ENCODE peak calls at places on chromosomes 12 and 14, in five cellular contexts. One of them, this sample, is unnamed. For H3K4me1, the result is how much of the 10 kb centered on the place peaks cover.

GRCh38 chr12:32877670-32878459 is 18.7 kb downstream of the PKP2 start:
- DNase-seq in Peyer's patch: no peak
- DNase-seq in right lobe of liver: no peak
- DNase-seq in endothelial cell of umbilical vein: no peak
- DNase-seq in transverse colon: no peak
- DNase-seq in this sample: no peak

GRCh38 chr12:68467514-68467913 is 135.4 kb upstream of the MDM1 start:
- DNase-seq in transverse colon: no peak
- DNase-seq in Peyer's patch: no peak
- DNase-seq in endothelial cell of umbilical vein: no peak
- DNase-seq in right lobe of liver: no peak
- DNase-seq in this sample: no peak

GRCh38 chr12:121932176-121932536 is 13.8 kb downstream of the CFAP251 start:
- DNase-seq in Peyer's patch: no peak
- DNase-seq in endothelial cell of umbilical vein: no peak
- DNase-seq in transverse colon: no peak
- DNase-seq in right lobe of liver: no peak
- DNase-seq in this sample: no peak

GRCh38 chr12:28683371-28683770 is 465.7 kb upstream of the FAR2 start:
- DNase-seq in transverse colon: no peak
- DNase-seq in right lobe of liver: no peak
- DNase-seq in endothelial cell of umbilical vein: no peak
- DNase-seq in Peyer's patch: no peak
- DNase-seq in this sample: no peak

GRCh38 chr12:51323317-51323960 is 535 bp downstream of the BIN2 start:
- DNase-seq in Peyer's patch: peak
- DNase-seq in endothelial cell of umbilical vein: no peak
- DNase-seq in transverse colon: peak
- DNase-seq in right lobe of liver: no peak
- DNase-seq in this sample: no peak

GRCh38 chr12:110403975-110404675 is 617 bp upstream of the ANAPC7 start:
- DNase-seq in transverse colon: peak
- DNase-seq in Peyer's patch: peak
- DNase-seq in endothelial cell of umbilical vein: peak
- DNase-seq in right lobe of liver: peak
- DNase-seq in this sample: peak

GRCh38 chr14:95614335-95614734 is 71.9 kb upstream of the TCL1B start:
- DNase-seq in Peyer's patch: no peak
- DNase-seq in endothelial cell of umbilical vein: no peak
- DNase-seq in right lobe of liver: no peak
- DNase-seq in transverse colon: no peak
- DNase-seq in this sample: no peak

GRCh38 chr12:503111-503761 is 43.5 kb downstream of the B4GALNT3 start:
- DNase-seq in right lobe of liver: no peak
- DNase-seq in endothelial cell of umbilical vein: peak
- DNase-seq in Peyer's patch: no peak
- DNase-seq in transverse colon: peak
- DNase-seq in this sample: no peak

GRCh38 chr12:71556881-71557280 is 106.8 kb downstream of the ZFC3H1 start:
- DNase-seq in endothelial cell of umbilical vein: no peak
- DNase-seq in transverse colon: no peak
- DNase-seq in Peyer's patch: no peak
- DNase-seq in right lobe of liver: no peak
- DNase-seq in this sample: no peak

GRCh38 chr12:1878695-1879094 is 39.8 kb downstream of the CACNA2D4 start:
- DNase-seq in endothelial cell of umbilical vein: no peak
- DNase-seq in transverse colon: no peak
- DNase-seq in right lobe of liver: no peak
- DNase-seq in Peyer's patch: no peak
- DNase-seq in this sample: no peak

GRCh38 chr14:51369814-51370213 is 129.8 kb downstream of the TMX1 start:
- DNase-seq in transverse colon: no peak
- DNase-seq in right lobe of liver: peak
- DNase-seq in endothelial cell of umbilical vein: peak
- DNase-seq in Peyer's patch: no peak
- DNase-seq in this sample: no peak

GRCh38 chr12:128792398-128792797 is 31.4 kb downstream of the SLC15A4 start:
- DNase-seq in right lobe of liver: no peak
- DNase-seq in endothelial cell of umbilical vein: no peak
- DNase-seq in Peyer's patch: no peak
- DNase-seq in transverse colon: no peak
- DNase-seq in this sample: no peak

GRCh38 chr12:128790221-128790620 is 33.5 kb downstream of the SLC15A4 start:
- DNase-seq in endothelial cell of umbilical vein: no peak
- DNase-seq in transverse colon: no peak
- DNase-seq in Peyer's patch: no peak
- DNase-seq in right lobe of liver: no peak
- DNase-seq in this sample: no peak

GRCh38 chr12:128792881-128793280 is 30.9 kb downstream of the SLC15A4 start:
- DNase-seq in Peyer's patch: no peak
- DNase-seq in endothelial cell of umbilical vein: no peak
- DNase-seq in right lobe of liver: no peak
- DNase-seq in transverse colon: no peak
- DNase-seq in this sample: no peak

GRCh38 chr12:128790653-128791373 is 32.9 kb downstream of the SLC15A4 start:
- DNase-seq in endothelial cell of umbilical vein: no peak
- DNase-seq in right lobe of liver: no peak
- DNase-seq in Peyer's patch: no peak
- DNase-seq in transverse colon: no peak
- DNase-seq in this sample: no peak

GRCh38 chr12:128791395-128792322 is 32.1 kb downstream of the SLC15A4 start:
- DNase-seq in right lobe of liver: no peak
- DNase-seq in endothelial cell of umbilical vein: no peak
- DNase-seq in transverse colon: peak
- DNase-seq in Peyer's patch: no peak
- DNase-seq in this sample: no peak
- TF ChIP-seq POLR2A in right lobe of liver: no peak
- TF ChIP-seq POLR2A in endothelial cell of umbilical vein: no peak
- TF ChIP-seq POLR2A in transverse colon: no peak
- TF ChIP-seq POLR2A in Peyer's patch: no peak
- TF ChIP-seq POLR2A in this sample: no peak

DNA sequence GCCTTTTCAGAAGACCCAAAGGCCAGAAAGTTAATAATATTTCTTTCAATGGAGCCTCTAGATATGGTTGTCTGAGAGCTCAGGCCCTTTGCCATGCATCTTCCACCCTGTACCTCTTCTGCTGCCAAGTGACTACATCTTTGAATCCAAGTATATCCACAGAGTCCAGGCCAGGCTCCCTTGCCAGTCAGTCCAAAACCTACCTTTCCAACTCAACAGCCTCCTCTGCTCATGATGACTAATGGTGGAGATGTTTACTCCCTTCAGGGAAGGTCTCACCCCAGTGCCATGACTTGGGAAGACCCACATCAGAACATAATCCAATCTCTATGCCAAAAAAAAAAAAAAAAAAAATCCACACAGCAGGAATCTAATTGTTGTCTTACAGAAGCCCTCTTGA is 20.4 kb downstream of the TTC9 start:
- DNase-seq in right lobe of liver: no peak
- DNase-seq in Peyer's patch: no peak
- DNase-seq in transverse colon: no peak
- DNase-seq in endothelial cell of umbilical vein: no peak
- DNase-seq in this sample: no peak
- H3K4me1 ChIP-seq in right lobe of liver: under half
- H3K4me1 ChIP-seq in Peyer's patch: under half
- H3K4me1 ChIP-seq in transverse colon: under half
- H3K4me1 ChIP-seq in endothelial cell of umbilical vein: under half
- H3K4me1 ChIP-seq in this sample: under half

GRCh38 chr14:57268161-57269067 is at the start of the genes AP5M1 and EXOC5:
- DNase-seq in Peyer's patch: peak
- DNase-seq in endothelial cell of umbilical vein: peak
- DNase-seq in transverse colon: peak
- DNase-seq in right lobe of liver: peak
- DNase-seq in this sample: peak
- TF ChIP-seq CTCF in Peyer's patch: peak
- TF ChIP-seq CTCF in endothelial cell of umbilical vein: no peak
- TF ChIP-seq CTCF in transverse colon: no peak
- TF ChIP-seq CTCF in right lobe of liver: no peak
- TF ChIP-seq CTCF in this sample: no peak

GRCh38 chr14:34023824-34024767 is 73.2 kb upstream of the EGLN3 start:
- DNase-seq in right lobe of liver: no peak
- DNase-seq in Peyer's patch: no peak
- DNase-seq in endothelial cell of umbilical vein: no peak
- DNase-seq in transverse colon: peak
- DNase-seq in this sample: no peak
- TF ChIP-seq POLR2A in right lobe of liver: no peak
- TF ChIP-seq POLR2A in Peyer's patch: no peak
- TF ChIP-seq POLR2A in endothelial cell of umbilical vein: no peak
- TF ChIP-seq POLR2A in transverse colon: no peak
- TF ChIP-seq POLR2A in this sample: no peak

DNA sequence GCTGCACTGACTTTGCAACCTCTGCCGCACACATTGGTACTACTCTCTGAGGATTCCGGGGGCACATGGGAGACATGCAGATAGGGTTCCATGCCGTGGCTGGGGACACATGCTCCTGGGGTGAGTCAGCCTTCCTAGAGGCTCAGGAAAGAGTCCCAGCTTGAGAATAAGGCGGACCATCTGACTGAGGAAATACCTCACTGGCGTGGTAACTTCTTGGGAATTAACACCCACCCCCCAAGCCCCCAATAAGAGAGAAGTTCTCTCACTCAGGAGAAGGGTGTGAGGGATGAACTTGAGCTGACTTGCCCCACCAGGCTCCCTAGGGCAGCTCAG is 23.2 kb downstream of the PLXNC1 start:
- DNase-seq in endothelial cell of umbilical vein: no peak
- DNase-seq in Peyer's patch: no peak
- DNase-seq in transverse colon: no peak
- DNase-seq in right lobe of liver: no peak
- DNase-seq in this sample: no peak
- H3K4me1 ChIP-seq in endothelial cell of umbilical vein: under half
- H3K4me1 ChIP-seq in Peyer's patch: under half
- H3K4me1 ChIP-seq in transverse colon: under half
- H3K4me1 ChIP-seq in right lobe of liver: under half
- H3K4me1 ChIP-seq in this sample: under half

GRCh38 chr14:35046048-35046750 is at the start of gene FAM177A1:
- DNase-seq in right lobe of liver: peak
- DNase-seq in endothelial cell of umbilical vein: peak
- DNase-seq in Peyer's patch: peak
- DNase-seq in transverse colon: peak
- DNase-seq in this sample: peak
- TF ChIP-seq CTCF in right lobe of liver: no peak
- TF ChIP-seq CTCF in endothelial cell of umbilical vein: no peak
- TF ChIP-seq CTCF in Peyer's patch: no peak
- TF ChIP-seq CTCF in transverse colon: no peak
- TF ChIP-seq CTCF in this sample: no peak

DNA sequence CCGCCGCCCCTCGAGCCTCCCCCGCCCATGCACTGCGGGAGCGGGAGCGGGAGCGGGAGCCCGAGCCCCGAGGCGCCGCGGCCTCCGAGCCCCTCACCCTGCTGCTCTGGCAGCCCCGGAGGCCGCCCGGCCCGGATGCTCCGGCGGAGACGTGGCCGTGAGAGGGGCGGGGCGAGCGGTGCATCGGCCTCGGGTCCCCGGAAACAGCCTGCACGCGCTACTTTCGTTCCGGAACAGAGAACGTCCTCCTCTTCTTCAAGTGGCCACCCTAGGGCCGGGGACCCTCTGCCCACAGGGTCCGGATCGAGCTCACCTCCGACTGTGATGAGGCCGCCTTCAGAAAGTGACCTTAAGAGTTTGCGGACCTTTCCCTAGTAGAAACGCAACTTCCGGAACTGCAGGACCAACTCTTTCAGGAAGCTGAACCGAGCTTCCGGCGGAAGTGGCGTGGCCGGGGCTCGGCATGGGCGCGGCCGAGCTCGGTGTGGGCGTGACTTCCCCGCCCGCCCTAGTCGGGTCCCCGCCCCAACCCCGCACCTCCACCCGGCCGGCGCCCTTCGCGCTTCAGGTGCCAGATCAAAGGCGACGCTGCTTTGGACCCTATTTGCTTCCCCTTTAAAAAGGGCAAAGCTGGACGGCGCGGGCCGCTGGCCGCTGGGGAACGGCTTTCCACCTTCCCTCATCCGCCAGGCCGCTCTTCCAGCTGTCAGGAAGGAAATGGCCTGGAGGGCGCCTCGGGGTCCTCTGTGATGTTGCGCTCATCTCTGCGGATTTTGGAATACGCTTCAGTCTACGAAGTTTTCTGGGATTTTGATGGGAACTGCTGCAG is at the start of gene GOLGA3:
- DNase-seq in transverse colon: peak
- DNase-seq in Peyer's patch: peak
- DNase-seq in endothelial cell of umbilical vein: peak
- DNase-seq in right lobe of liver: peak
- DNase-seq in this sample: peak
- TF ChIP-seq POLR2A in transverse colon: peak
- TF ChIP-seq POLR2A in Peyer's patch: peak
- TF ChIP-seq POLR2A in endothelial cell of umbilical vein: peak
- TF ChIP-seq POLR2A in right lobe of liver: peak
- TF ChIP-seq POLR2A in this sample: peak

GRCh38 chr14:93079321-93079720 is 36.4 kb downstream of the ITPK1 start:
- DNase-seq in Peyer's patch: peak
- DNase-seq in transverse colon: no peak
- DNase-seq in right lobe of liver: no peak
- DNase-seq in endothelial cell of umbilical vein: no peak
- DNase-seq in this sample: no peak
- H3K4me1 ChIP-seq in Peyer's patch: under half
- H3K4me1 ChIP-seq in transverse colon: under half
- H3K4me1 ChIP-seq in right lobe of liver: under half
- H3K4me1 ChIP-seq in endothelial cell of umbilical vein: under half
- H3K4me1 ChIP-seq in this sample: under half

DNA sequence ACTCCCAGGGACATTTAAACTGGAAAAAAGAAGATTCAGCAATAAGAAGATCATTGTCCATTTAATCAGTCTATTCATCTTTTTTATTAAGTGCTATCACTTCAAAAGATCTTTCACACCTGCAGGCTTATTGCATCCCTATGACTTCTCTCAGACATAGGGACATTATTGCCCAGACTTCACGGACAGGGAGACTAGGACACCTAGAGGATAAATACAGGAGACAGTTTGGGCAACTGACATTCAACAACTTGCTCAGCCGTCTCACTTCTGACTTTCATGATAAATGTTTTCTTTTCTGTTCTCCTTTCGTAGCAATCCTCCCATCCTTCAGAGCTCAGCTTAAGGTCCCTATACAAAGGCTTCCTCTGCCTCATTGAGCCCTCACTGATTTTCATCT is 84.3 kb downstream of the TMEM30B start:
- DNase-seq in endothelial cell of umbilical vein: no peak
- DNase-seq in right lobe of liver: no peak
- DNase-seq in Peyer's patch: no peak
- DNase-seq in transverse colon: no peak
- DNase-seq in this sample: no peak
- TF ChIP-seq CTCF in endothelial cell of umbilical vein: no peak
- TF ChIP-seq CTCF in right lobe of liver: no peak
- TF ChIP-seq CTCF in Peyer's patch: no peak
- TF ChIP-seq CTCF in transverse colon: no peak
- TF ChIP-seq CTCF in this sample: no peak

GRCh38 chr12:56634837-56635538 is 4.9 kb upstream of the BAZ2A start:
- DNase-seq in endothelial cell of umbilical vein: peak
- DNase-seq in transverse colon: peak
- DNase-seq in right lobe of liver: peak
- DNase-seq in Peyer's patch: peak
- DNase-seq in this sample: peak
- TF ChIP-seq POLR2A in endothelial cell of umbilical vein: no peak
- TF ChIP-seq POLR2A in transverse colon: peak
- TF ChIP-seq POLR2A in right lobe of liver: peak
- TF ChIP-seq POLR2A in Peyer's patch: peak
- TF ChIP-seq POLR2A in this sample: no peak